ENCODE peak calls at places on chromosome 9, in four cellular contexts. W is left ventricle myocardium inferior, X is A673, U is Panc1. S is an unnamed sample. For H3K4me1, the result is how much of the 10 kb centered on the place peaks cover.

GRCh38 chr9:138112090-138112748 is 234.6 kb downstream of the CACNA1B start:
- DNase-seq in U (no peak), W (no peak), X (no peak), S (no peak)

GRCh38 chr9:79080536-79080935 is 491.2 kb upstream of the TLE4 start:
- DNase-seq in U (no peak), X (no peak), W (no peak), S (no peak)

GRCh38 chr9:136399176-136400037 is 563 bp downstream of the SNAPC4 start:
- DNase-seq in X (no peak), W (no peak), U (no peak), S (no peak)

GRCh38 chr9:112032009-112032408 is 135.4 kb downstream of the UGCG start:
- DNase-seq in U (no peak), W (no peak), X (no peak), S (no peak)

GRCh38 chr9:36560813-36561212 is 11.9 kb upstream of the MELK start:
- DNase-seq in U (no peak), W (no peak), X (no peak), S (no peak)

GRCh38 chr9:104780796-104781395 is 17.0 kb downstream of the NIPSNAP3B start:
- DNase-seq in W (no peak), U (no peak), X (peak), S (no peak)

GRCh38 chr9:74125916-74126315 is 371.2 kb upstream of the RORB start:
- DNase-seq in U (no peak), X (no peak), W (no peak), S (no peak)

GRCh38 chr9:91196103-91196761 is 165.5 kb downstream of the AUH start:
- DNase-seq in X (no peak), W (no peak), U (no peak), S (no peak)

GRCh38 chr9:116152941-116153764 is 438 bp upstream of the PAPPA start:
- DNase-seq in W (no peak), X (peak), U (no peak), S (peak)

GRCh38 chr9:78967557-78968212 is 604.1 kb upstream of the TLE4 start:
- DNase-seq in U (no peak), X (no peak), W (no peak), S (no peak)

GRCh38 chr9:752681-753200 is 88.8 kb upstream of the DMRT1 start:
- DNase-seq in W (no peak), X (no peak), U (no peak), S (no peak)

GRCh38 chr9:14258840-14259239 is 55.1 kb downstream of the NFIB start:
- DNase-seq in X (no peak), W (no peak), U (no peak), S (no peak)

GRCh38 chr9:72951043-72951442 is 1.8 kb downstream of the ALDH1A1 start:
- DNase-seq in W (no peak), U (no peak), X (no peak), S (no peak)

GRCh38 chr9:109903515-109904138 is 123.6 kb downstream of the PALM2AKAP2 start:
- DNase-seq in U (peak), W (peak), X (peak), S (peak)

GRCh38 chr9:106312913-106313312 is 550.1 kb upstream of the ZNF462 start:
- DNase-seq in W (no peak), X (no peak), U (no peak), S (no peak)

GRCh38 chr9:22098636-22099332 is 89.7 kb upstream of the CDKN2B start:
- DNase-seq in U (no peak), X (no peak), W (no peak), S (no peak)

GRCh38 chr9:127397722-127398647 is 1.0 kb downstream of the SLC2A8 start:
- DNase-seq in W (peak), U (no peak), X (peak), S (peak)

GRCh38 chr9:134624119-134624826 is 17.3 kb upstream of the COL5A1 start:
- DNase-seq in U (no peak), X (no peak), W (no peak), S (peak)

GRCh38 chr9:113564804-113565237 is 101.3 kb downstream of the RGS3 start:
- DNase-seq in W (peak), U (no peak), X (peak), S (peak)

GRCh38 chr9:113298924-113299770 is 4.0 kb downstream of the RNF183 start:
- DNase-seq in W (no peak), U (no peak), X (no peak), S (no peak)

GRCh38 chr9:17134843-17135577 is at the start of gene CNTLN:
- DNase-seq in U (no peak), W (peak), X (peak), S (peak)

GRCh38 chr9:36276840-36277239 is 18.6 kb upstream of the GNE start:
- DNase-seq in W (no peak), U (no peak), X (no peak), S (no peak)

GRCh38 chr9:95107001-95107749 is 210.3 kb downstream of the FANCC start:
- DNase-seq in U (no peak), W (no peak), X (no peak), S (no peak)

GRCh38 chr9:17520264-17521058 is 58.4 kb upstream of the SH3GL2 start:
- DNase-seq in X (no peak), W (no peak), U (no peak), S (no peak)

GRCh38 chr9:114745879-114746550 is 59.8 kb downstream of the TNFSF15 start:
- DNase-seq in W (no peak), X (no peak), U (no peak), S (no peak)

GRCh38 chr9:93517331-93517730 is 59.1 kb upstream of the PHF2 start:
- DNase-seq in U (no peak), X (no peak), W (no peak), S (no peak)
- H3K27ac ChIP-seq in U (no peak), X (no peak), W (no peak), S (no peak)

GRCh38 chr9:120735415-120736126 is 21.3 kb upstream of the MEGF9 start:
- DNase-seq in U (no peak), W (no peak), X (no peak), S (no peak)
- H3K4me1 ChIP-seq in U (under half), W (under half), X (under half), S (under half)

GRCh38 chr9:125659201-125659840 is 47.7 kb downstream of the MAPKAP1 start:
- DNase-seq in U (no peak), X (no peak), W (no peak), S (no peak)
- H3K27ac ChIP-seq in U (no peak), X (no peak), W (no peak), S (no peak)

DNA sequence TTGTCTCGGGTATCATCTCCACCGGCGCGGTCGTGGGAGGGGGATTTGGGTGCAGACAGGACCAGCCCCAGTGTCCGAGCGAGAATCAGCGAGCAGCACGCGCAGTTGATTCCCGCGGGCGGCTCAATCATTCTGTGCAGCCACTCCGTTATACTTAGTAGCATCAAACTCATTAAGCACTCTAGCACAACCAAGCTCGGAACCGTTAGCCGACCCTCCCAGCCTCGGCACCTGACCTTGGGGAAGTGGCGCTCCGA is 195 bp downstream of the KYAT1 start:
- DNase-seq in W (no peak), U (no peak), X (no peak), S (no peak)
- H3K4me1 ChIP-seq in W (half or more), U (under half), X (under half), S (under half)

GRCh38 chr9:125472562-125472925 is 210.9 kb downstream of the GAPVD1 start:
- DNase-seq in U (no peak), W (no peak), X (no peak), S (no peak)

GRCh38 chr9:125475385-125475784 is 213.8 kb downstream of the GAPVD1 start:
- DNase-seq in W (no peak), X (no peak), U (no peak), S (no peak)

GRCh38 chr9:125476645-125477044 is 215.0 kb downstream of the GAPVD1 start:
- DNase-seq in X (no peak), W (no peak), U (no peak), S (no peak)

GRCh38 chr9:125470767-125471580 is 209.3 kb downstream of the GAPVD1 start:
- DNase-seq in U (no peak), X (no peak), W (no peak), S (no peak)

DNA sequence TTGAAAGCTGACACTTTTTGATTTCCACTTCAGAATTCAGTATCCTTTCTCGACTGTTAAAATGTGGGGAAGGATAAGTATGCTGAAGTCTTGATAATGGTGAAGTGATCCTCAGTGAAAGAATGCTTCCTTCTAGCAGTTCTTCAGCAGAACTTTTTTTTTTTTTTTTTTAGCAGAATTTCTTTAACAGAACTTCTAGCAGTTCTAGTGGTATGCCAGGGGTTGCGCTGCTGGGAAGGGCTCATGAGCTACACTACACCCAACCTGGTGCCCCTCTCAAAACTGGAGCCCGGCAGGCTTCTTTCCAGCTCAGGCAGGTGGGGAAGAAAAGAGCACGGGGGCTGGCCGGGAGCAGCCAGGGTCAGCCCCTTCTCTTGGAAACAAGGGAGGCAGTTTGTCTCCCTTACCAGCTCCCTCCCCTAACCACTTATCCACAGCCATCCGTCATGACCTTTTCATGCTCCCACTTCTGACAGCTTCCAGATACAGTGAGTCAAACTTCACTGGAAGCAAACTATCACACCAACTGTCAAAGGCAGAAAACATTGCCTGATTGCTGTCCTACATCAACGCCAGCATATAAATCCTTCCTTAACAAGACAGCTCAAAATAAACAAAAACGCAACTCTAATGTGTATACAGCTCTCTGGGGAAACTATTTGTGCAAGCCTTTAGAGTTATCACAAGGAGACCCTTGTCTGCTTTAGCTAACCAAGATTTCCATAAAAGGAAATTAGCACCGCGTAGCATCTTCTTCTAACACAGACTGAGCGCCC is 211.5 kb downstream of the GAPVD1 start:
- DNase-seq in U (no peak), W (peak), X (no peak), S (peak)
- H3K27ac ChIP-seq in U (no peak), W (peak), X (no peak), S (peak)

DNA sequence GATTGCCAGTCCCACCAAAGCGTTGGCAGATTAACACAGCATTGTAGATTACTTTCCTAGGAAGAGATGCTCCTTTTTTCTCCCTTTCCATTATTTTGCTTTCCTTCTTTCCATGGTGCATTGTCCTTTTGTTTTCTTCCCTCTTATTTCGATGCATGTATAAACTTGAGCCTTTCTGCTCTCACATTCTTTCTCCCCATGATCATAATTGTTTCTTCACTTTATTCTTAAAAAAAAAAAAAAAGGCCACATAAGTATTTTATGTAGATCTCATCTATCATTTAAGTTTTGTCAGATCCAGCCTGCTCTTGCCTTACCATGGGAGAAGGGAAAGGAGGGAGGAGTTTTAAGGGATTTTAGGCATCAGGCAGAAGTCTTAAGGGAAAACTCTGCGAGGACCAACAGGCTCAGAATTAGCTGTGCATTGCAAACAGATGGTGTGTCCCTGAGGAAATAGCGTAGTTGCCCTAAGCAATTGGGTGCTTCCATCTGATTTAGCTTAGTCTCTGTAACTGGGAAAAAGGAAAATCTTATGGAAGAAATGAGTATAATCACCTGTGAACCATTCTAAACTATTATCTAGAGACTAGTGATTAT is 11.1 kb downstream of the TGFBR1 start:
- DNase-seq in X (no peak), U (no peak), W (no peak), S (no peak)
- H3K4me1 ChIP-seq in X (under half), U (under half), W (half or more), S (under half)

GRCh38 chr9:70043285-70043684 is 363 bp upstream of the MAMDC2 start:
- DNase-seq in U (no peak), W (no peak), X (no peak), S (no peak)
- H3K27ac ChIP-seq in U (no peak), W (peak), X (no peak), S (peak)

DNA sequence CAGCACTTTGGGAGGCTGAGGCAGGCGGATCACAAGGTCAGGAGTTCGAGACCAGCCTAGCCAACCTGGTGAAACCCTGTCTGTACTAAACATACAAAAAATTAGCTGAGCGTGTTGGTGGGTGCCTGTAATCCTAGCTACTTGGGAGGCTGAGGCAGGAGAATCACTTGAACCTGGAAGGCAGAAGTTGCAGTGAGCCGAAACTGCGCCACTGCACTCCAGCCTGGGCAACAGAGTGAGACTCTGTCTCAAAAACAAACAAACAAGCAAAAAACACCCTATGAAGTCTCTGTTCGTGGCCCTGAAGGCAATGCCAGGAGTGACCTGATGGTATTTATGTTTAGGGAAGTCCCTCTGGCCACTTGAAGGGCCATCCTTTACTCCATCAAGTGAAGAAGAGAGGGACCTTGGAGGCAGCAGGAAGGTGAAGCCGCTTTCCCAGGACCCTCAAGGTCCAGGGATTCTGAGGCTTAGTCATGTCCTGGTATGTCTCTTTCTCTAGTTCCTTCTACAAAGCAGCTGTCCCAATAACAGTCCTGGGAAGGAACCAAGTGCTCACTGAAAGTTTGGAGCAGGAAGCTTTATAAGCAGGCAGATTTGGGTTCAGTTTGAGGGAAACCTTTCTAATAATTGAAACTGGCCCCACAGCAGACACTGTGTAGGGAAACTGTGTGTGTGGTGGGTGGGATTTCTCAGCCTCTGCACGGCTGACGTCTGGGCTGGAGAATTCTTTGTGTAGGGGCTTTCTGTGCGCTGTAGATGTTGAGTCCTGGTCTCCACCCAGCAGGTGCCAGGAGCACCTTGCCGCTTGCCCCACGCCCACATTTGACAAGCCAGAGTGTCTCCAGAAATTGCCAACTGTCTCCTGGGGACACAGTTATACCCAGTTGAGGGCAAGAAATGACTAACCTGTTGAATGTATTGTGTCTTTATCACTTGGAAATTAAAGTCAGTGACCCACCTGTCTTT is 12.5 kb downstream of the PHF2 start:
- DNase-seq in X (no peak), W (no peak), U (no peak), S (no peak)
- H3K4me1 ChIP-seq in X (under half), W (half or more), U (under half), S (under half)

DNA sequence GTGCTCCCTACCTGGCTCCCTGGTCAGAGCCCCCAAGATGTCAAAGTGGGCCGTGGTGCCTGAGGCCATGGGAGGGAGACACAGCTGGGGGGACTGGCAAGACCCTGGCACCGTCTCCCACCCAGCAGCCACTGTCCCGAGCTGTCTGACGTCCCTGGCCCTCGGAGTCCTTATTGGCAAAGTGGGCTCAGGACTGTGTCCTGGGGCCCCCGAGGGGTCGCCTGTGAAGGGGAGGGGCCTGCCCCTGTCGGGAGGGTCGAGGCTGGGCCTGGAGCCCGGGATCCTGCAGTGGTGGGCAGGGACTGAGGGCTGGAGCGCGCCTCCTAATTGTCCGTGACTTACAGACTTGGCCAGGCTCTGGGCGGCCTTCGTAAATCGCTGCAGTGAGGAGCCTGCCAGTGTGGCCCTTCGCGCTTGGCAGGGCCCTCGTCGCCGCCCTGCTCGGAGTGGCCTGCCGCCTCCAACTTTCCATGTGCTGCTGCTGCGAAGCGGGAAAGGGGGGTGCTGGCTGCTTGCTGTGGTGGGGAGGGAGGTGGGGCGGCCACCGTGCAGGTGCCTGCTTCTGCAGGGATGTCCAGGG is 13.7 kb downstream of the MYMK start:
- DNase-seq in X (no peak), U (no peak), W (no peak), S (no peak)
- H3K27ac ChIP-seq in X (no peak), U (no peak), W (no peak), S (no peak)

S was measured in ovary.